ENCODE peak calls at places on chromosomes 3 and 15, in four cellular contexts. Q is K562, T is GM12891, J is GM12878. D is an unnamed sample.

GRCh38 chr3:50292924-50293801 is 934 bp upstream of the IFRD2 start:
- DNase-seq in Q (no peak), T (no peak), J (no peak), D (no peak)

GRCh38 chr15:77607111-77607893 is 25.4 kb downstream of the LINGO1 start:
- DNase-seq in T (no peak), J (no peak), Q (peak), D (no peak)

GRCh38 chr15:100596792-100597191 is 5.2 kb downstream of the LINS1 start:
- DNase-seq in J (peak), Q (peak), T (no peak), D (no peak)

GRCh38 chr3:136351905-136352304 is 101.8 kb downstream of the PCCB start:
- DNase-seq in J (no peak), Q (no peak), T (no peak), D (no peak)

GRCh38 chr15:100516592-100517489 is 11.9 kb downstream of the CERS3 start:
- DNase-seq in J (no peak), T (no peak), Q (no peak), D (peak)

GRCh38 chr15:25739687-25740121 is 123.4 kb downstream of the ATP10A start:
- DNase-seq in Q (no peak), T (no peak), J (peak), D (peak)

GRCh38 chr3:147359177-147360062 is 46.9 kb downstream of the ZIC4 start:
- DNase-seq in Q (no peak), J (no peak), T (no peak), D (no peak)

GRCh38 chr3:110900583-110900982 is 171.0 kb upstream of the NECTIN3 start:
- DNase-seq in J (no peak), T (no peak), Q (no peak), D (no peak)

GRCh38 chr3:8451696-8452095 is 49.9 kb upstream of the LMCD1 start:
- DNase-seq in T (no peak), Q (no peak), J (no peak), D (no peak)

GRCh38 chr15:90225504-90226234 is 8.1 kb downstream of the CIB1 start:
- DNase-seq in Q (no peak), T (no peak), J (no peak), D (no peak)

GRCh38 chr3:143040264-143040879 is 39.0 kb downstream of the U2SURP start:
- DNase-seq in Q (no peak), J (no peak), T (no peak), D (peak)

GRCh38 chr15:91694131-91694828 is 159.2 kb upstream of the SLCO3A1 start:
- DNase-seq in Q (peak), T (no peak), J (no peak), D (no peak)

GRCh38 chr3:85576091-85576690 is 617.4 kb downstream of the CADM2 start:
- DNase-seq in T (peak), Q (peak), J (no peak), D (peak)

GRCh38 chr3:114451561-114452018 is 157.8 kb downstream of the TIGIT start:
- DNase-seq in T (no peak), Q (no peak), J (no peak), D (no peak)

GRCh38 chr15:59828871-59829270 is 139.8 kb upstream of the BNIP2 start:
- DNase-seq in T (no peak), Q (no peak), J (no peak), D (no peak)

GRCh38 chr3:129663045-129663446 is 56.6 kb upstream of the PLXND1 start:
- DNase-seq in Q (no peak), T (no peak), J (no peak), D (no peak)

GRCh38 chr3:57026918-57027317 is 33.5 kb upstream of the SPATA12 start:
- DNase-seq in J (no peak), Q (no peak), T (no peak), D (peak)

GRCh38 chr15:77568960-77569646 is 63.6 kb downstream of the LINGO1 start:
- DNase-seq in J (no peak), T (no peak), Q (peak), D (peak)

GRCh38 chr3:2823016-2823415 is 287.2 kb downstream of the IL5RA start:
- DNase-seq in Q (no peak), J (no peak), T (no peak), D (no peak)

DNA sequence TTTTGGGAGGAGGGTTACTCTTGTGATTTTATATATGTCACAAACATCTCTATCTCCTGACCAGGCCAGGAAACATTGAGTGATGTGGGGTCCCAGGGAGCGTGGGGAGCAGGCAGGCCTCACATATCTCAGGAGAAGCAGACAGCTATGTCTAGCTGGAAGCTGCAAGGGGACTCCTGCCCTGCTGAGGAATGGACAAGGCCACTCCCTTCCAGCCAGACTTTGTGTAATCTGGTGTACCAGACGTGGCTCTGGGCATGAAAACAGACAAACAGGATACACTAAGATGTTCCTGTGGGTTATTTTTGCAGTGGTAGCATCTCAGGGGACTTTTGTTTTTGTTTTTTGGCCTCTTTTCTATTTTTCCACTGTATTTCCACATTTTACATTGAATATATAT is 23.2 kb downstream of the CYP8B1 start:
- DNase-seq in J (no peak), Q (no peak), T (no peak), D (no peak)
- TF ChIP-seq SPI1 in J (no peak), Q (no peak), T (no peak), D (no peak)

GRCh38 chr15:85743392-85744045 is 51.2 kb downstream of the KLHL25 start:
- DNase-seq in Q (no peak), J (no peak), T (no peak), D (no peak)

GRCh38 chr15:85741662-85742061 is 53.1 kb downstream of the KLHL25 start:
- DNase-seq in T (no peak), J (no peak), Q (no peak), D (no peak)

GRCh38 chr15:85741021-85741421 is 53.7 kb downstream of the KLHL25 start:
- DNase-seq in J (no peak), T (no peak), Q (no peak), D (no peak)

GRCh38 chr15:85744636-85745422 is 49.9 kb downstream of the KLHL25 start:
- DNase-seq in T (no peak), Q (no peak), J (no peak), D (no peak)

DNA sequence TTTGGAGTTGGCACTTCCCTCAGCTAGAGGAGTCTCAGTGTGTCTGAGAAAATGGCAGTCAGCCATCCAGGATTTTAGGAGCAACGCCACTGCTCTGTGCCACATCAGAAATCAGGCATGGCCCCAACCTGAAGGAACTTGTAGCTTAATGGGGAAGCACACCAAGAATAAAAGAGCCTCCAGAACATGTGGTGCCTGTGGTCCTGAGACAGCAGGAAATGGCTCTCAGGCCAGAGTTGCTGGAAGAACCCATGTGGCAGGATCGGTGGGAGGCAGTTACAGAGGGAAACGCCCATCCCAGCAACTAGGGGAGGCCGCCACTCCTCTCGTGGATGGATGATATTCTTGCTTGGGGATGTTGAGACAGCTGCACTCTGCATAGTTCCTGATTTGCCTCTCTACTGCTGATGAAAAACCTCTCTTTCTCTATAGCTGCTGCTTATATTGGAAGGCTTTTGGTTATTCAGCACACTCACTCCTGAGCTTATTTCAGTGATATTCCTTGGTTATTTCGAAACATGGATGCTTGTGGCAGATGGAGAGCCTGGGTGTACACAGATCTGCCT is 52.5 kb downstream of the KLHL25 start:
- DNase-seq in J (no peak), T (no peak), Q (no peak), D (no peak)
- TF ChIP-seq SPI1 in J (no peak), T (no peak), Q (no peak), D (no peak)

GRCh38 chr15:52252781-52253180 is 42.8 kb downstream of the MYO5C start:
- DNase-seq in Q (no peak), T (no peak), J (no peak), D (no peak)
- TF ChIP-seq SPI1 in Q (no peak), T (no peak), J (no peak), D (no peak)

GRCh38 chr3:155991291-155991690 is 120.8 kb downstream of the GMPS start:
- DNase-seq in J (no peak), T (no peak), Q (no peak), D (no peak)
- TF ChIP-seq SPI1 in J (no peak), T (no peak), Q (no peak), D (no peak)

GRCh38 chr3:66152336-66152735 is 68.5 kb upstream of the SLC25A26 start:
- DNase-seq in T (no peak), J (no peak), Q (no peak), D (no peak)

GRCh38 chr3:66150977-66151376 is 69.8 kb upstream of the SLC25A26 start:
- DNase-seq in J (no peak), T (no peak), Q (no peak), D (no peak)

GRCh38 chr3:66153471-66153870 is 67.3 kb upstream of the SLC25A26 start:
- DNase-seq in J (no peak), Q (no peak), T (no peak), D (no peak)

GRCh38 chr3:66144792-66145733 is 75.7 kb upstream of the SLC25A26 start:
- DNase-seq in T (no peak), J (no peak), Q (no peak), D (no peak)

GRCh38 chr3:66149269-66149668 is 71.5 kb upstream of the SLC25A26 start:
- DNase-seq in Q (no peak), J (no peak), T (no peak), D (no peak)
- TF ChIP-seq SPI1 in Q (no peak), J (no peak), T (no peak), D (no peak)

GRCh38 chr3:127911421-127911931 is 3.6 kb upstream of the KBTBD12 start:
- DNase-seq in J (no peak), Q (no peak), T (no peak), D (no peak)
- TF ChIP-seq SPI1 in J (no peak), Q (no peak), T (no peak), D (no peak)

D was measured in HL-60.